ENCODE peak calls at places on chromosomes 3 and 15, in six cellular contexts. Z, C, T, P, B and U are unnamed samples. For H4K20me1, the result is how much of the 10 kb centered on the place peaks cover.

GRCh38 chr3:187112934-187113793 is 26.1 kb downstream of the RPL39L start:
- DNase-seq in Z (no peak), C (peak), T (peak), P (peak), B (peak), U (no peak)

GRCh38 chr3:152574461-152575079 is 260.4 kb upstream of the P2RY1 start:
- DNase-seq in Z (peak), C (peak), T (peak), P (peak), B (peak), U (peak)

GRCh38 chr3:127034195-127034989 is 51.5 kb downstream of the PLXNA1 start:
- DNase-seq in Z (no peak), C (no peak), T (no peak), P (no peak), B (no peak), U (no peak)

GRCh38 chr15:98442379-98442833 is 205.9 kb upstream of the IGF1R start:
- DNase-seq in Z (peak), C (peak), T (peak), P (peak), B (peak), U (peak)

GRCh38 chr3:66809579-66809958 is 188.5 kb upstream of the KBTBD8 start:
- DNase-seq in Z (no peak), C (no peak), T (no peak), P (no peak), B (no peak), U (no peak)

GRCh38 chr15:85579957-85580694 is 199.7 kb downstream of the AKAP13 start:
- DNase-seq in Z (no peak), C (no peak), T (no peak), P (no peak), B (no peak), U (no peak)

GRCh38 chr15:75363786-75364185 is 4.6 kb downstream of the MAN2C1 start:
- DNase-seq in Z (no peak), C (no peak), T (no peak), P (no peak), B (no peak), U (peak)

GRCh38 chr3:37511357-37511970 is 337.1 kb upstream of the LRRFIP2 start:
- DNase-seq in Z (no peak), C (no peak), T (no peak), P (no peak), B (no peak), U (no peak)

GRCh38 chr15:69082041-69082502 is 67.6 kb downstream of the NOX5 start:
- DNase-seq in Z (no peak), C (no peak), T (peak), P (peak), B (peak), U (no peak)

GRCh38 chr3:189502676-189503257 is 128.4 kb upstream of the TP63 start:
- DNase-seq in Z (no peak), C (peak), T (no peak), P (no peak), B (no peak), U (no peak)

GRCh38 chr15:35170216-35170615 is 85.1 kb upstream of the NANOGP8 start:
- DNase-seq in Z (no peak), C (no peak), T (peak), P (peak), B (no peak), U (no peak)

GRCh38 chr15:88574646-88575045 is 28.2 kb upstream of the DET1 start:
- DNase-seq in Z (peak), C (no peak), T (no peak), P (no peak), B (no peak), U (peak)

GRCh38 chr3:5348229-5348628 is 160.7 kb downstream of the EDEM1 start:
- DNase-seq in Z (no peak), C (no peak), T (no peak), P (no peak), B (no peak), U (no peak)

GRCh38 chr3:64490180-64490579 is 197.6 kb downstream of the ADAMTS9 start:
- DNase-seq in Z (no peak), C (no peak), T (no peak), P (no peak), B (no peak), U (no peak)

GRCh38 chr3:57826286-57826951 is 70.3 kb downstream of the SLMAP start:
- DNase-seq in Z (no peak), C (no peak), T (peak), P (no peak), B (no peak), U (no peak)

GRCh38 chr15:51240066-51240465 is 98.3 kb downstream of the CYP19A1 start:
- DNase-seq in Z (no peak), C (peak), T (no peak), P (no peak), B (no peak), U (no peak)

GRCh38 chr3:103684956-103685355 is 1250.1 kb downstream of the ZPLD1 start:
- DNase-seq in Z (no peak), C (no peak), T (no peak), P (no peak), B (no peak), U (no peak)

GRCh38 chr3:194489736-194490612 is 3.2 kb upstream of the ATP13A3 start:
- DNase-seq in Z (no peak), C (no peak), T (peak), P (peak), B (no peak), U (peak)

DNA sequence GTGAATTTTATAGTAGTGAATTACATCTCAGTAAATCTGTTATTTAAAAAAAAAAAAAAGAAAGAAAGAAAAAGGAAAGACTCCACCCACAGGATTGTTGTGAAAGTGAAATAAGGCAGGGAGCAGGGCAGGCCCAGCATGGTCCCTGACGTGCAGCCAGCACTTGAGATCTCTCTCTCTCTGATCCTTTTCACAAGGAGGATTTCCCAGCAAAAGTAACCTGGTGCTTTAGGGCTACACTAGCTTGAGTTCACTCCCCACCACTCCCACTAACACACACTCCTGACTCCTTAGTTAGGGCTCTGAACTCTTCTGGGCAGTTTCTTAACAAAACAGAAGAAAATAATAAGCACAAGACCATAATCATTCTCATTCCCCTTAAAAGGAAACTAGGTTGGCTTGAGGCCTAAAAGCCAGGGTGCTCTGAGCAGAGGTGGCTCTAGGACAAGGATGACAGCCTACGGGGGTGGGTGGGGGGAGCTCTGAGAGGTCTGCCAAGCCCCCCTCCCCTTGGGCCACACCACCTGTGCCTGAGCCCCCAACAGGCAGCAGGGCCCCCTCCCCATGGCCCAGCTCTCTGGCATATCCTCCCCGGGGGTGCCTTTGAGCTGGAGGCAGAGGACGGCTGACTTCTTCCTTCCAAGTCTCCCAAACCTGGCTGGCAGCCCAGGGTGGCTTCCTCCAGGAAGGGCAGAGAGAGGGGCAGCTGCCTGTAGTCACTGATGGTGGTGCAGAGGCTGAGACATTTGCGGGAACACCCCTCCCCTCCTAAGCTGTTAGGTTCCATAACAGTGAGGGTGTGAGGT is 831 bp downstream of the TMEM40 start:
- DNase-seq in Z (no peak), C (peak), T (peak), P (peak), B (peak), U (peak)
- H3K4me3 ChIP-seq in Z (no peak), C (no peak), T (no peak), P (no peak), B (peak), U (no peak)

DNA sequence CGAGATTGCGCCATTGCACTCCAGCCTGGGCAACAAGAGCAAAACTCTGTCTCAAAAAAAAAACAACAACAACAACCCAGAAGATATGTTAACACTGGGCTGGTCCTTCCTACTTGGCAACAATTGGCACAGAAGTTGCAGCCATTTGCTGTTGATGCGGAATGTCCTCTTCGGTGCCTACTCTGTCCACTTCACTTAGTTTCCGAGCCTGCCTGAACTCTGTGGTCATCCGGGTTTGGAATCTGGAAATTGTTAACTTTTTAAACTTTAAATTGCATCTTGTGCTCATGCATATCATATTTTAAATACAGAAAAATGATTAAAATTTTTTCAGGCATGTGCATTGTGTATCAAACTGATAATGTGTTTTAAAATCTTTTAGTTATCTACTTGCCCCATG is 81.5 kb downstream of the FNDC3B start:
- DNase-seq in Z (no peak), C (no peak), T (no peak), P (no peak), B (no peak), U (no peak)
- H4K20me1 ChIP-seq in Z (under half), C (under half), T (under half), P (half or more), B (under half), U (under half)

DNA sequence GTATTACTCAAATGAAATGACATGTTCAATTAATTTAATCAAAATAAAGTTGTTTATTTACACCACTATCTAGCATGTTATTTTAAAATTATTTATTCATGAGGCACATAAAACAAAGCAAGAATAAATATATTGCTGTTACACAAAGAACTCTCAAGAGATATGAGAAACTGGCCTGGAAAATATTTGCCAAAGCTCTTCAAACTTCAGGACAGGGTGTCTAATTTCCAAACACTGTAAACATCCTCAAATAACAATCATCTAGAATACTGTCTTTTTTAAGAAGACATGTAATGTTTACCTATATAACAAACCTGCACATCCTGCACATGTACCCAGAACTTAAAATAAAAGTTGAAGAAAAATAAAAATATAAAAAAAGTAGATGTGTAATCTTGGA is 876.6 kb downstream of the TUSC7 start:
- DNase-seq in Z (no peak), C (no peak), T (no peak), P (no peak), B (no peak), U (no peak)
- H3K4me2 ChIP-seq in Z (no peak), C (no peak), T (no peak), P (no peak), B (no peak), U (no peak)

DNA sequence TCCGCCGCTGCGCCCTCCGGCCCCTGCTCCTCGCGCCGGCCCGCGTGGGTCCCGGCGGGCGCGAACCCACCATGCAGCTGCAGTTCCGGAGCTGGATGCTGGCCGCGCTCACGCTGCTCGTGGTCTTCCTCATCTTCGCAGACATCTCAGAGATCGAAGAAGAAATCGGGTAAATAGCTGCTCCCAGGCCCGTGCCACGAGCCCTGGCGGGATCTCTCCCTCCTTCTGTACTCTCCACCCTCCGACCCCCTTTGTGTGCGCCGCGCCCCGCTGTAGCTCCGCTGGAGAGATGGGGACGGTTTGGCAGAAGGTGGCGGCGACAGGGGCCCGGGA is 279 bp downstream of the ST8SIA2 start:
- DNase-seq in Z (no peak), C (no peak), T (no peak), P (no peak), B (no peak), U (no peak)
- H3K4me3 ChIP-seq in Z (peak), C (peak), T (no peak), P (no peak), B (peak), U (no peak)

GRCh38 chr15:43775411-43775965 is 1.3 kb downstream of the ELL3 start:
- DNase-seq in Z (peak), C (no peak), T (peak), P (peak), B (peak), U (peak)

GRCh38 chr15:43771816-43772215 is 5.0 kb downstream of the ELL3 start:
- DNase-seq in Z (no peak), C (no peak), T (no peak), P (no peak), B (peak), U (no peak)

GRCh38 chr15:43769584-43770228 is 7.1 kb downstream of the ELL3 start:
- DNase-seq in Z (peak), C (peak), T (peak), P (peak), B (peak), U (peak)

GRCh38 chr15:43774062-43774461 is 2.7 kb downstream of the ELL3 start:
- DNase-seq in Z (no peak), C (no peak), T (no peak), P (no peak), B (no peak), U (no peak)

GRCh38 chr15:43772624-43773023 is 4.1 kb downstream of the ELL3 start:
- DNase-seq in Z (no peak), C (no peak), T (no peak), P (no peak), B (no peak), U (no peak)
- H4K20me1 ChIP-seq in Z (under half), C (under half), T (under half), P (under half), B (under half), U (under half)